ENCODE peak calls at places on chromosomes 3 and 15, in four cellular contexts. M is NCI-H510A treated with DMSO at 0.1 percent for 48 hours; N is effector CD4-positive, alpha-beta T cell; D is astrocyte of the spinal cord. A is an unnamed sample.

GRCh38 chr3:164737174-164737573 is 341.1 kb downstream of the SI start:
- DNase-seq in N (no peak), M (no peak), D (no peak), A (no peak)

GRCh38 chr3:12986986-12987385 is 86.2 kb downstream of the IQSEC1 start:
- DNase-seq in N (no peak), D (no peak), M (peak; percentile 18), A (no peak)

GRCh38 chr15:100187677-100188076 is 154.1 kb downstream of the ADAMTS17 start:
- DNase-seq in N (no peak), M (no peak), D (no peak), A (no peak)

GRCh38 chr3:125443923-125444322 is 68.8 kb upstream of the ZNF148 start:
- DNase-seq in M (no peak), N (no peak), D (peak; percentile 55), A (no peak)

GRCh38 chr3:182618981-182619591 is 174.2 kb upstream of the ATP11B start:
- DNase-seq in N (no peak), D (peak; percentile 72), M (peak; percentile 57), A (no peak)

GRCh38 chr3:151282921-151283320 is 4.6 kb upstream of the P2RY14 start:
- DNase-seq in M (peak; percentile 79), N (no peak), D (peak; percentile 67), A (peak; percentile 50)

GRCh38 chr15:83503595-83504364 is 56.6 kb downstream of the SH3GL3 start:
- DNase-seq in N (no peak), D (no peak), M (no peak), A (no peak)

GRCh38 chr3:192408007-192408655 is 319.2 kb downstream of the FGF12 start:
- DNase-seq in N (no peak), D (peak; percentile 42), M (no peak), A (no peak)

GRCh38 chr3:153456831-153457545 is 295.0 kb downstream of the RAP2B start:
- DNase-seq in M (no peak), D (no peak), N (no peak), A (no peak)

GRCh38 chr15:63157891-63158431 is 684 bp upstream of the RPS27L start:
- DNase-seq in D (peak; percentile 85), N (no peak), M (no peak), A (no peak)

GRCh38 chr15:55402707-55403106 is 5.5 kb downstream of the CCPG1 start:
- DNase-seq in M (no peak), N (no peak), D (peak; percentile 24), A (no peak)

GRCh38 chr15:57720861-57721260 is 14.3 kb downstream of the POLR2M start:
- DNase-seq in M (no peak), N (no peak), D (peak; percentile 20), A (no peak)

GRCh38 chr3:120039642-120040610 is 54.3 kb downstream of the GSK3B start:
- DNase-seq in N (no peak), M (no peak), D (no peak), A (no peak)

GRCh38 chr15:62897634-62898033 is 144.9 kb upstream of the TPM1 start:
- DNase-seq in M (no peak), N (no peak), D (no peak), A (no peak)

GRCh38 chr15:68319997-68320396 is 42.5 kb downstream of the FEM1B start:
- DNase-seq in N (no peak), D (no peak), M (no peak), A (no peak)

GRCh38 chr15:51796777-51797474 is 32.5 kb upstream of the TMOD3 start:
- DNase-seq in N (no peak), D (no peak), M (peak; percentile 16), A (no peak)

GRCh38 chr3:32614956-32615355 is 44.3 kb upstream of the DYNC1LI1 start:
- DNase-seq in N (no peak), D (peak; percentile 56), M (no peak), A (no peak)

GRCh38 chr3:23253214-23253613 is 50.1 kb downstream of the UBE2E2 start:
- DNase-seq in M (no peak), N (no peak), D (no peak), A (no peak)

GRCh38 chr15:65368300-65368617 is 9.5 kb downstream of the IGDCC3 start:
- DNase-seq in D (no peak), M (no peak), N (no peak), A (no peak)